ENCODE peak calls at places on chromosomes 2 and 18, in nine cellular contexts. E is H9, N is fibroblast of lung, P is neural progenitor cell, V is K562, G is neuronal stem cell, O is Karpas-422, Q is SK-N-SH, I is IMR-90. M is an unnamed sample.

GRCh38 chr2:201680743-201681142 is 17.7 kb downstream of the MPP4 start:
- DNase-seq in E (peak; percentile 82), N (no peak), P (peak; percentile 61), V (peak; percentile 62), G (peak; percentile 20), O (peak; percentile 66), Q (peak; percentile 33), I (no peak), M (no peak)

GRCh38 chr2:48070415-48070814 is 164.1 kb upstream of the FBXO11 start:
- DNase-seq in E (no peak), N (no peak), P (no peak), V (no peak), G (no peak), O (no peak), Q (no peak), I (no peak), M (no peak)

GRCh38 chr18:55380574-55380973 is 207.4 kb downstream of the TCF4 start:
- DNase-seq in E (no peak), N (peak; percentile 91), P (no peak), V (no peak), G (no peak), O (no peak), Q (no peak), I (peak; percentile 60), M (peak; percentile 91)

GRCh38 chr18:3016584-3017292 is 3.8 kb upstream of the LPIN2 start:
- DNase-seq in E (no peak), N (no peak), P (no peak), V (no peak), G (no peak), O (no peak), Q (no peak), I (no peak), M (no peak)

GRCh38 chr2:205280630-205281225 is 401.6 kb upstream of the NRP2 start:
- DNase-seq in E (no peak), N (no peak), P (no peak), V (no peak), G (no peak), O (no peak), Q (no peak), I (no peak), M (no peak)

GRCh38 chr18:76565238-76566173 is 70.5 kb upstream of the ZNF516 start:
- DNase-seq in E (peak; percentile 79), N (peak; percentile 95), P (peak; percentile 85), V (peak; percentile 16), G (peak; percentile 75), O (peak; percentile 79), Q (peak; percentile 55), I (peak; percentile 96), M (peak; percentile 92)

GRCh38 chr2:55693181-55694125 is at the start of gene PNPT1:
- DNase-seq in E (peak; percentile 95), N (peak; percentile 90), P (peak; percentile 92), V (peak; percentile 98), G (peak; percentile 70), O (peak; percentile 98), Q (peak; percentile 97), I (peak; percentile 91), M (peak; percentile 83)

GRCh38 chr2:120245933-120246332 is 6.7 kb upstream of the RALB start:
- DNase-seq in E (no peak), N (no peak), P (no peak), V (no peak), G (no peak), O (no peak), Q (no peak), I (no peak), M (no peak)

GRCh38 chr2:233089851-233090250 is 29.7 kb downstream of the INPP5D start:
- DNase-seq in E (no peak), N (no peak), P (no peak), V (no peak), G (no peak), O (no peak), Q (no peak), I (no peak), M (no peak)

GRCh38 chr2:20491739-20492531 is 45.1 kb downstream of the RHOB start:
- DNase-seq in E (no peak), N (peak; percentile 53), P (no peak), V (peak; percentile 31), G (no peak), O (no peak), Q (peak; percentile 95), I (no peak), M (no peak)

GRCh38 chr2:46520108-46520507 is 40.7 kb downstream of the TMEM247 start:
- DNase-seq in E (no peak), N (no peak), P (no peak), V (no peak), G (no peak), O (no peak), Q (no peak), I (no peak), M (no peak)

GRCh38 chr2:47201224-47201623 is 46.1 kb upstream of the STPG4 start:
- DNase-seq in E (no peak), N (peak; percentile 56), P (no peak), V (no peak), G (no peak), O (no peak), Q (no peak), I (peak; percentile 49), M (peak; percentile 49)

GRCh38 chr2:232473467-232473890 is 14.2 kb downstream of the ECEL1 start:
- DNase-seq in E (no peak), N (peak; percentile 2), P (no peak), V (no peak), G (no peak), O (no peak), Q (peak; percentile 70), I (no peak), M (peak; percentile 4)

GRCh38 chr2:75100011-75100680 is 99.2 kb downstream of the TACR1 start:
- DNase-seq in E (no peak), N (peak; percentile 96), P (no peak), V (no peak), G (no peak), O (peak; percentile 78), Q (peak; percentile 7), I (peak; percentile 67), M (peak; percentile 96)

GRCh38 chr2:40315684-40316083 is 136.2 kb downstream of the SLC8A1 start:
- DNase-seq in E (no peak), N (peak; percentile 79), P (no peak), V (no peak), G (no peak), O (no peak), Q (no peak), I (peak; percentile 71), M (peak; percentile 68)

GRCh38 chr2:219702796-219703545 is 75.5 kb downstream of the SLC4A3 start:
- DNase-seq in E (no peak), N (no peak), P (no peak), V (no peak), G (no peak), O (no peak), Q (no peak), I (no peak), M (no peak)

GRCh38 chr2:232460171-232460570 is 4.2 kb downstream of the ALPI start:
- DNase-seq in E (peak; percentile 15), N (no peak), P (no peak), V (no peak), G (no peak), O (no peak), Q (no peak), I (no peak), M (no peak)

GRCh38 chr2:70964596-70965386 is 13.6 kb upstream of the ANKRD53 start:
- DNase-seq in E (peak; percentile 87), N (peak; percentile 48), P (peak; percentile 93), V (peak; percentile 71), G (peak; percentile 73), O (peak; percentile 94), Q (peak; percentile 84), I (peak; percentile 58), M (peak; percentile 24)

GRCh38 chr2:26608557-26608956 is 32.6 kb downstream of the CIB4 start:
- DNase-seq in E (no peak), N (no peak), P (no peak), V (no peak), G (no peak), O (no peak), Q (no peak), I (no peak), M (no peak)

GRCh38 chr2:20291106-20291564 is 59.5 kb downstream of the PUM2 start:
- DNase-seq in E (peak; percentile 83), N (peak; percentile 75), P (peak; percentile 88), V (peak; percentile 65), G (peak; percentile 55), O (peak; percentile 80), Q (peak; percentile 79), I (peak; percentile 82), M (peak; percentile 61)

GRCh38 chr2:201057715-201058248 is 13.7 kb downstream of the HYCC2 start:
- DNase-seq in E (no peak), N (no peak), P (no peak), V (no peak), G (no peak), O (no peak), Q (no peak), I (no peak), M (no peak)

GRCh38 chr2:132999421-132999820 is 329.4 kb upstream of the LYPD1 start:
- DNase-seq in E (no peak), N (no peak), P (no peak), V (no peak), G (no peak), O (no peak), Q (no peak), I (no peak), M (no peak)

GRCh38 chr2:132998221-132998620 is 328.2 kb upstream of the LYPD1 start:
- DNase-seq in E (no peak), N (no peak), P (no peak), V (no peak), G (no peak), O (no peak), Q (no peak), I (peak; percentile 4), M (no peak)
- H2AFZ ChIP-seq in E (no peak overlapping the region), N (no peak overlapping the region), P (no peak overlapping the region), V (no peak overlapping the region), G (no peak overlapping the region), O (no peak overlapping the region), Q (no peak overlapping the region), I (no peak overlapping the region), M (no peak overlapping the region)

DNA sequence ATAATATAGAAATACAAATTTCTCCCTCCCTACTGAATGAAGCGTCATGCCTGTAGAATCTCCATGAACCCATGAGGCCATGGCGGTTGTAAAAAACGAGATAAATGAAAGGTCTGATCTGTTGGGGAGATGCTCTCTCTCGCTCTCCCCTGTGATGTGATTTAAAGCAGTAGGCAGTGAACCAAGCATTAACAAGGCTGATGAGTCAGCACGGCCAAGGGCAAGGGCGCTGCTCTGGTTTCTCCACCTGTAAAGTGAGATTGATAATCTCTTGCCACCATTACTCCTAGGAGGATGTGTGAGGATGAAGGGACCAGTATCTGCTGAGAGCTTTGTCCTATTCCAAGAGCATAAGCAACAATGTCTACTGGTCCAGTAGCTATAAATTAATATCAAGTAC is 553.3 kb downstream of the CMPK2 start:
- DNase-seq in E (no peak), N (no peak), P (no peak), V (no peak), G (no peak), O (no peak), Q (no peak), I (no peak), M (no peak)
- H2AFZ ChIP-seq in E (no peak overlapping the region), N (no peak overlapping the region), P (no peak overlapping the region), V (no peak overlapping the region), G (no peak overlapping the region), O (no peak overlapping the region), Q (no peak overlapping the region), I (no peak overlapping the region), M (no peak overlapping the region)

GRCh38 chr2:223000872-223001825 is 50.8 kb upstream of the KCNE4 start:
- DNase-seq in E (no peak), N (peak; percentile 48), P (no peak), V (no peak), G (no peak), O (no peak), Q (no peak), I (no peak), M (no peak)
- H2AFZ ChIP-seq in E (no peak overlapping the region), N (no peak overlapping the region), P (no peak overlapping the region), V (no peak overlapping the region), G (no peak overlapping the region), O (no peak overlapping the region), Q (no peak overlapping the region), I (no peak overlapping the region), M (no peak overlapping the region)

GRCh38 chr2:220775856-220776467 is 796.1 kb downstream of the EPHA4 start:
- DNase-seq in E (no peak), N (peak; percentile 58), P (peak; percentile 68), V (no peak), G (no peak), O (no peak), Q (no peak), I (peak; percentile 20), M (peak; percentile 38)
- H2AFZ ChIP-seq in E (no peak overlapping the region), N (no peak overlapping the region), P (no peak overlapping the region), V (no peak overlapping the region), G (no peak overlapping the region), O (no peak overlapping the region), Q (no peak overlapping the region), I (no peak overlapping the region), M (peak overlapping the region; percentile 23)